ENCODE peak calls at places on chromosomes 6 and 20, in nine cellular contexts. T is neural progenitor cell, J is left ventricle myocardium inferior, M is Panc1, N is heart left ventricle, Y is substantia nigra, D is mesendoderm, Z is AG04450, H is spleen. F is an unnamed sample.

GRCh38 chr6:7143161-7143974 is 35.6 kb downstream of the RREB1 start:
- DNase-seq in T (no peak), J (no peak), M (no peak), N (no peak), Y (peak; percentile 47), D (peak; percentile 79), Z (no peak), H (no peak), F (no peak)

GRCh38 chr6:37582309-37582708 is 82.6 kb upstream of the CCDC167 start:
- DNase-seq in T (no peak), J (no peak), M (no peak), N (peak; percentile 44), Y (no peak), D (peak; percentile 34), Z (no peak), H (peak; percentile 3), F (no peak)

GRCh38 chr6:8192597-8192996 is 90.2 kb upstream of the EEF1E1 start:
- DNase-seq in T (no peak), J (no peak), M (no peak), N (no peak), Y (no peak), D (no peak), Z (no peak), H (no peak), F (no peak)

GRCh38 chr20:1374246-1374645 is 18.6 kb downstream of the FKBP1A start:
- DNase-seq in T (no peak), J (no peak), M (no peak), N (no peak), Y (no peak), D (no peak), Z (no peak), H (no peak), F (no peak)

GRCh38 chr6:34248198-34248726 is 544 bp downstream of the SMIM29 start:
- DNase-seq in T (peak; percentile 68), J (peak; percentile 69), M (no peak), N (peak; percentile 84), Y (no peak), D (peak; percentile 77), Z (no peak), H (peak; percentile 93), F (no peak)

GRCh38 chr6:29976588-29977424 is 34.5 kb downstream of the HLA-A start:
- DNase-seq in T (peak; percentile 79), J (peak; percentile 93), M (no peak), N (peak; percentile 92), Y (peak; percentile 19), D (peak; percentile 91), Z (no peak), H (peak; percentile 89), F (no peak)

GRCh38 chr6:170135821-170136471 is 154.9 kb downstream of the DLL1 start:
- DNase-seq in T (no peak), J (no peak), M (no peak), N (peak; percentile 63), Y (no peak), D (no peak), Z (no peak), H (peak; percentile 72), F (no peak)

GRCh38 chr6:112360498-112360897 is 13.4 kb downstream of the RFPL4B start:
- DNase-seq in T (no peak), J (no peak), M (no peak), N (no peak), Y (no peak), D (peak; percentile 4), Z (no peak), H (no peak), F (no peak)

GRCh38 chr20:32457476-32457986 is 99.4 kb downstream of the ASXL1 start:
- DNase-seq in T (peak; percentile 97), J (peak; percentile 62), M (no peak), N (peak; percentile 75), Y (peak; percentile 82), D (peak; percentile 92), Z (no peak), H (no peak), F (no peak)

GRCh38 chr6:15308445-15309213 is 62.8 kb downstream of the JARID2 start:
- DNase-seq in T (no peak), J (no peak), M (no peak), N (no peak), Y (no peak), D (peak; percentile 69), Z (no peak), H (no peak), F (no peak)

GRCh38 chr6:89481695-89482094 is 48.7 kb downstream of the ANKRD6 start:
- DNase-seq in T (no peak), J (no peak), M (no peak), N (no peak), Y (no peak), D (no peak), Z (no peak), H (no peak), F (no peak)

GRCh38 chr20:46249671-46250070 is 58.6 kb downstream of the CDH22 start:
- DNase-seq in T (no peak), J (no peak), M (no peak), N (no peak), Y (no peak), D (no peak), Z (no peak), H (no peak), F (no peak)

GRCh38 chr6:24564081-24564480 is 69.3 kb downstream of the ALDH5A1 start:
- DNase-seq in T (peak; percentile 33), J (no peak), M (no peak), N (no peak), Y (no peak), D (no peak), Z (no peak), H (no peak), F (no peak)

GRCh38 chr6:8131265-8131897 is 29.0 kb upstream of the EEF1E1 start:
- DNase-seq in T (peak; percentile 81), J (no peak), M (no peak), N (no peak), Y (peak; percentile 10), D (peak; percentile 86), Z (peak; percentile 39), H (no peak), F (peak; percentile 70)

GRCh38 chr20:53220482-53221307 is 248.5 kb downstream of the TSHZ2 start:
- DNase-seq in T (no peak), J (no peak), M (no peak), N (no peak), Y (no peak), D (no peak), Z (no peak), H (no peak), F (no peak)

GRCh38 chr20:58888103-58888502 is 35.6 kb downstream of the GNAS start:
- DNase-seq in T (no peak), J (no peak), M (no peak), N (no peak), Y (no peak), D (no peak), Z (no peak), H (peak; percentile 79), F (no peak)
- H3K27ac ChIP-seq in T (no peak overlapping the region), J (peak overlapping the region; percentile 98), M (no peak overlapping the region), N (peak overlapping the region; percentile 41), Y (no peak overlapping the region), D (no peak overlapping the region), Z (no peak overlapping the region), H (peak overlapping the region; percentile 98), F (no peak overlapping the region)

GRCh38 chr6:12151433-12151820 is 138.7 kb upstream of the EDN1 start:
- DNase-seq in T (no peak), J (no peak), M (no peak), N (no peak), Y (no peak), D (no peak), Z (no peak), H (no peak), F (no peak)
- H3K27ac ChIP-seq in T (no peak overlapping the region), J (no peak overlapping the region), M (no peak overlapping the region), N (no peak overlapping the region), Y (peak overlapping the region; percentile 80), D (no peak overlapping the region), Z (no peak overlapping the region), H (no peak overlapping the region), F (no peak overlapping the region)

DNA sequence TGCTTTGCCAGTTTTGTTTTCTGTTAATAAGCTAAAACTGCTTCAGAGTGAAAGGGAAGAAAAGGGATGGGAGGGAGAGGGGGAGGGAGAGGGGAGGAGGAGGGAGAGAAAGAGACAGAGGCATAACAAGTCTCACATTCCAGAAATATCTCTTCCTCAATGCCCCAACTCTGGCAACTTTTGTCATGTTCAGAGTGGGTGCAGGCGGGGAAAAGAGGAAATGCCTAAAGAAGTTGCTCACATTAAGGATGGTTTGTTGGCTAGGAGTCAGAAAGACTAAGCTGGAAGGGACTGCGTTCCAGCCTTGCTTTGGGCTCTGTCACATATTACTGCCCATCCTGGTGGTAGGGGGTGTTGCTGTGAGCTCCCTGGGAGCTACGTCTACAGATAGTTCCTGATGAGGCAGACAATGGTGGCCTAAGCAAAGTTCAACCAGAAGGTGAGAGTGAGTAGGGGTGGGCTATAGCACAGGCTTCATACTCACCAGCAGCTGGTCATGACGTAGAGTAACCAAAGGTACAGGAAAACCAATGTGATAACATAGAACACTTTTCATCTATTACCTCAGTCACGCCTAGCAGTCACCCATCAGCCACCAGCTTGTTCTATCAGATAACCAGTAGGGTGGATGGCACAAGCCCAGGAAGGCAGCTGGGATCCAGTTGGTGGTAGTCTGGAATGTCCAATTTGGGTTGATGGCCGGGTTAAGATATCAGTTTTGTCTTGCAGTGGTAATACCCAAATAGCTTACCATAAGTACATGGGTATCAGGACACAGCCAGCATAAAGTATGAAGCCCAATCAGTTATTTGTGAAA is 2.1 kb downstream of the TSPYL4 start:
- DNase-seq in T (peak; percentile 27), J (no peak), M (no peak), N (no peak), Y (no peak), D (peak; percentile 73), Z (no peak), H (no peak), F (no peak)
- H3K27ac ChIP-seq in T (no peak overlapping the region), J (peak overlapping the region; percentile 90), M (no peak overlapping the region), N (peak overlapping the region; percentile 15), Y (no peak overlapping the region), D (no peak overlapping the region), Z (no peak overlapping the region), H (peak overlapping the region; percentile 30), F (peak overlapping the region; percentile 46)

DNA sequence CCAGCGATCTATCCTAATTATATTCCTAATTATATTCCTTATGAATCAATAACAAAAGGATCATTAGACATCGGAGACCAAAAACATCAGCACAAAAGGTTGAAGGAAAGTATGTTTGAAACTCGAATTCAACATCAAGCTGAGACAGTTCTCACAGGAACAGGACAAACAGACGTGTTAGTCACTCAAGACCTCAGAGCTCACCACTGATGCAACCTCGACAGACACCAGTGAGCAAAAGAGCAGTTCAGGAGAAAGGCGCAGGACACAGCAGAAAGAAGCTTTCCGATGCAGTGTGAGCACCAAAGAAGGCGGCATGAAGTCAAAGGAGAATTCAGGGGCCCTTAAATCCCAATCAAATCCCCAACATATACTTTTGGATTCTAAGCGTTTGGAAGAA is 6.3 kb upstream of the RAMACL start:
- DNase-seq in T (no peak), J (no peak), M (no peak), N (no peak), Y (no peak), D (peak; percentile 48), Z (no peak), H (no peak), F (no peak)
- H3K27ac ChIP-seq in T (no peak overlapping the region), J (no peak overlapping the region), M (no peak overlapping the region), N (no peak overlapping the region), Y (no peak overlapping the region), D (no peak overlapping the region), Z (no peak overlapping the region), H (no peak overlapping the region), F (no peak overlapping the region)

GRCh38 chr6:21100959-21101358 is 492.6 kb upstream of the SOX4 start:
- DNase-seq in T (no peak), J (no peak), M (no peak), N (no peak), Y (no peak), D (no peak), Z (no peak), H (no peak), F (no peak)
- H3K27ac ChIP-seq in T (no peak overlapping the region), J (no peak overlapping the region), M (peak overlapping the region; percentile 15), N (no peak overlapping the region), Y (no peak overlapping the region), D (peak overlapping the region; percentile 53), Z (no peak overlapping the region), H (no peak overlapping the region), F (no peak overlapping the region)